ENCODE peak calls at places on chromosomes 5 and 9, in four cellular contexts. H is HCEC 1CT, R is stomach, M is NCI-H1417. X is an unnamed sample.

GRCh38 chr9:105296889-105297288 is 52.4 kb downstream of the SLC44A1 start:
- DNase-seq in R (no peak), M (no peak), H (peak), X (no peak)

GRCh38 chr5:488744-489688 is 35.2 kb downstream of the SLC9A3 start:
- DNase-seq in M (no peak), R (no peak), H (no peak), X (no peak)

GRCh38 chr9:100086097-100086496 is 12.7 kb downstream of the ERP44 start:
- DNase-seq in H (no peak), R (no peak), M (no peak), X (no peak)

GRCh38 chr9:127163409-127163808 is 41.0 kb upstream of the ANGPTL2 start:
- DNase-seq in R (no peak), H (peak), M (no peak), X (no peak)

GRCh38 chr5:151014680-151015343 is 5.6 kb upstream of the GPX3 start:
- DNase-seq in R (no peak), H (no peak), M (no peak), X (no peak)

GRCh38 chr9:134895849-134896833 is 15.5 kb downstream of the FCN2 start:
- DNase-seq in M (no peak), H (no peak), R (peak), X (no peak)

GRCh38 chr5:57779383-57780223 is 297.0 kb upstream of the ACTBL2 start:
- DNase-seq in M (peak), H (peak), R (no peak), X (peak)

GRCh38 chr9:89635816-89636215 is 31.0 kb downstream of the GADD45G start:
- DNase-seq in M (no peak), H (no peak), R (no peak), X (peak)

GRCh38 chr9:133275105-133276000 is at the start of gene ABO:
- DNase-seq in M (peak), R (peak), H (no peak), X (no peak)

GRCh38 chr5:958701-959571 is 49.7 kb upstream of the NKD2 start:
- DNase-seq in M (peak), R (peak), H (peak), X (peak)

GRCh38 chr5:133675376-133676154 is 63.2 kb upstream of the FSTL4 start:
- DNase-seq in H (no peak), R (no peak), M (no peak), X (no peak)

GRCh38 chr9:107513464-107514092 is 24.0 kb upstream of the KLF4 start:
- DNase-seq in M (peak), H (no peak), R (no peak), X (no peak)